ENCODE peak calls at places on chromosome 7, in four cellular contexts. X is mesothelial cell of epicardium, C is PC-9, Q is NCI-H446. R is an unnamed sample.
A peak's percentile ranks its signal among the peaks of the same experiment; 100 is the strongest.

GRCh38 chr7:123748171-123748733 is 551 bp downstream of the WASL start:
- DNase-seq in X (no peak), C (peak; percentile 37), Q (no peak), R (peak; percentile 62)

GRCh38 chr7:72441791-72442190 is 29.7 kb upstream of the CALN1 start:
- DNase-seq in X (no peak), C (no peak), Q (no peak), R (no peak)

GRCh38 chr7:106125417-106125816 is 13.3 kb upstream of the SYPL1 start:
- DNase-seq in X (no peak), C (no peak), Q (no peak), R (no peak)

GRCh38 chr7:131381069-131381838 is 53.6 kb downstream of the MKLN1 start:
- DNase-seq in X (no peak), C (no peak), Q (no peak), R (no peak)

GRCh38 chr7:36794689-36795088 is 70.4 kb upstream of the AOAH start:
- DNase-seq in X (no peak), C (no peak), Q (peak; percentile 79), R (no peak)

GRCh38 chr7:54278847-54279246 is 263.3 kb upstream of the VSTM2A start:
- DNase-seq in X (no peak), C (no peak), Q (no peak), R (no peak)

GRCh38 chr7:139848274-139848673 is 19.2 kb downstream of the TBXAS1 start:
- DNase-seq in X (no peak), C (no peak), Q (no peak), R (no peak)

GRCh38 chr7:147586526-147586925 is 1004.0 kb upstream of the C7orf33 start:
- DNase-seq in X (no peak), C (no peak), Q (no peak), R (no peak)

GRCh38 chr7:151711435-151711872 is 165.5 kb downstream of the PRKAG2 start:
- DNase-seq in X (no peak), C (no peak), Q (no peak), R (no peak)

GRCh38 chr7:101804642-101805401 is 12.6 kb upstream of the CUX1 start:
- DNase-seq in X (no peak), C (peak; percentile 35), Q (no peak), R (peak; percentile 72)

GRCh38 chr7:98056580-98056979 is 50.1 kb upstream of the LMTK2 start:
- DNase-seq in X (no peak), C (no peak), Q (no peak), R (no peak)